ENCODE peak calls at places on chromosome 12, in seven cellular contexts. J is T-helper 17 cell; M is AG10803; E is stimulated activated CD4-positive, alpha-beta T cell treated with anti-CD3 and anti-CD28 coated beads, Interleukin-15, amount 100 ng/mL, for 1 hour; Y is activated gamma-delta T cell; V is left colon; R is NCI-H460. D is an unnamed sample.

GRCh38 chr12:51323966-51324895 is at the start of gene BIN2:
- DNase-seq in J (peak; percentile 44), E (peak; percentile 55), V (peak; percentile 75), R (no peak), M (no peak), Y (peak; percentile 74), D (no peak)

GRCh38 chr12:65568517-65568916 is 255.8 kb upstream of the HMGA2 start:
- DNase-seq in R (peak; percentile 19), Y (no peak), M (no peak), E (no peak), V (no peak), J (no peak), D (peak; percentile 56)

GRCh38 chr12:85996280-85996679 is 122.2 kb downstream of the NTS start:
- DNase-seq in R (no peak), J (no peak), M (no peak), E (no peak), Y (no peak), V (no peak), D (no peak)

GRCh38 chr12:111953455-111953854 is 59.5 kb downstream of the TMEM116 start:
- DNase-seq in J (no peak), Y (no peak), V (no peak), M (peak; percentile 4), E (no peak), R (no peak), D (no peak)

GRCh38 chr12:19130224-19131019 is 889 bp downstream of the PLEKHA5 start:
- DNase-seq in Y (no peak), E (no peak), R (no peak), M (peak; percentile 22), V (peak; percentile 54), J (peak; percentile 5), D (peak; percentile 35)

GRCh38 chr12:54997914-54998507 is 13.4 kb upstream of the TESPA1 start:
- DNase-seq in Y (no peak), J (no peak), R (no peak), V (no peak), M (no peak), E (no peak), D (no peak)

GRCh38 chr12:121227294-121227693 is 17.4 kb downstream of the P2RX4 start:
- DNase-seq in V (peak; percentile 80), R (no peak), Y (no peak), M (no peak), J (no peak), E (no peak), D (peak; percentile 70)

GRCh38 chr12:111777345-111778045 is 10.8 kb downstream of the ALDH2 start:
- DNase-seq in V (peak; percentile 72), R (no peak), Y (no peak), J (no peak), M (no peak), E (no peak), D (peak; percentile 44)

GRCh38 chr12:77152623-77153193 is 87.3 kb upstream of the E2F7 start:
- DNase-seq in E (no peak), Y (no peak), R (peak; percentile 13), M (peak; percentile 63), V (no peak), J (no peak), D (no peak)

GRCh38 chr12:81639196-81639595 is 120.0 kb downstream of the PPFIA2 start:
- DNase-seq in R (no peak), J (no peak), Y (no peak), V (no peak), M (no peak), E (no peak), D (no peak)

GRCh38 chr12:2891240-2892053 is 756 bp downstream of the TULP3 start:
- DNase-seq in M (peak; percentile 69), R (peak; percentile 7), V (peak; percentile 61), Y (no peak), E (peak; percentile 7), J (peak; percentile 20), D (peak; percentile 30)

GRCh38 chr12:53051058-53051880 is 1.4 kb downstream of the TNS2 start:
- DNase-seq in Y (no peak), M (peak; percentile 74), J (no peak), E (no peak), V (peak; percentile 45), R (no peak), D (peak; percentile 66)

GRCh38 chr12:104749555-104749954 is 208.5 kb downstream of the SLC41A2 start:
- DNase-seq in J (no peak), M (no peak), V (no peak), R (no peak), Y (no peak), E (no peak), D (no peak)

GRCh38 chr12:56128669-56129209 is 672 bp downstream of the ESYT1 start:
- DNase-seq in R (no peak), M (peak; percentile 18), J (no peak), E (no peak), V (no peak), Y (no peak), D (peak; percentile 33)

GRCh38 chr12:12017135-12017581 is 53.6 kb upstream of the BCL2L14 start:
- DNase-seq in R (no peak), E (no peak), V (no peak), Y (no peak), M (no peak), J (no peak), D (peak; percentile 47)

GRCh38 chr12:7645395-7646177 is 20.1 kb downstream of the APOBEC1 start:
- DNase-seq in M (peak; percentile 29), V (peak; percentile 26), E (no peak), Y (no peak), R (peak; percentile 26), J (peak; percentile 19), D (no peak)

GRCh38 chr12:25811656-25812126 is 146.8 kb upstream of the RASSF8 start:
- DNase-seq in E (no peak), J (no peak), V (no peak), M (peak; percentile 56), R (peak; percentile 35), Y (no peak), D (no peak)

GRCh38 chr12:76952995-76953394 is 74.2 kb upstream of the CSRP2 start:
- DNase-seq in E (no peak), J (no peak), R (no peak), M (no peak), Y (no peak), V (no peak), D (peak; percentile 7)

GRCh38 chr12:44874981-44875416 is 1.1 kb downstream of the NELL2 start:
- DNase-seq in Y (no peak), V (peak; percentile 5), E (no peak), J (no peak), R (no peak), M (no peak), D (no peak)

GRCh38 chr12:13248956-13249355 is 52.4 kb downstream of the EMP1 start:
- DNase-seq in E (no peak), V (no peak), R (no peak), J (no peak), M (no peak), Y (no peak), D (no peak)

GRCh38 chr12:32501835-32502333 is 102.5 kb downstream of the FGD4 start:
- DNase-seq in Y (no peak), R (peak; percentile 30), E (no peak), M (peak; percentile 82), V (peak; percentile 29), J (no peak), D (no peak)

GRCh38 chr12:128789356-128789929 is 34.3 kb downstream of the SLC15A4 start:
- DNase-seq in V (no peak), Y (no peak), M (no peak), R (no peak), E (no peak), J (no peak), D (no peak)

GRCh38 chr12:57101892-57102695 is 9.1 kb downstream of the STAT6 start:
- DNase-seq in Y (no peak), R (no peak), M (no peak), J (no peak), V (peak; percentile 47), E (no peak), D (no peak)

GRCh38 chr12:74890237-74890599 is 319.4 kb downstream of the KCNC2 start:
- DNase-seq in E (no peak), R (peak; percentile 63), Y (no peak), J (no peak), M (peak; percentile 72), V (no peak), D (peak; percentile 55)

GRCh38 chr12:2845280-2845679 is 10.4 kb upstream of the NRIP2 start:
- DNase-seq in V (no peak), J (no peak), Y (no peak), R (peak; percentile 7), M (peak; percentile 47), E (no peak), D (no peak)

GRCh38 chr12:99611590-99611989 is 36.0 kb upstream of the GARIN6 start:
- DNase-seq in R (no peak), V (no peak), E (no peak), Y (no peak), M (no peak), J (no peak), D (no peak)

GRCh38 chr12:62751844-62752155 is 183.2 kb downstream of the PPM1H start:
- DNase-seq in J (no peak), M (no peak), E (no peak), Y (no peak), V (no peak), R (no peak), D (no peak)

GRCh38 chr12:130711751-130712150 is 4.3 kb downstream of the RIMBP2 start:
- DNase-seq in M (no peak), E (no peak), Y (no peak), V (no peak), J (no peak), R (no peak), D (no peak)

D was measured in prostate gland.